ENCODE peak calls at places on chromosomes 2 and 18, in eight cellular contexts. One of them, this sample, is unnamed.
A peak's percentile ranks its signal among the peaks of the same experiment; 100 is the strongest.

GRCh38 chr18:2537281-2537680 is 34.0 kb downstream of the METTL4 start:
- DNase-seq in spleen: no peak
- DNase-seq in colonic mucosa: no peak
- DNase-seq in neural progenitor cell: no peak
- DNase-seq in glutamatergic neuron: no peak
- DNase-seq in foreskin fibroblast: no peak
- DNase-seq in MM.1S: no peak
- DNase-seq in MCF 10A: no peak
- DNase-seq in this sample: no peak

GRCh38 chr2:213243189-213244044 is 40.8 kb upstream of the SPAG16 start:
- DNase-seq in spleen: no peak
- DNase-seq in colonic mucosa: no peak
- DNase-seq in neural progenitor cell: no peak
- DNase-seq in glutamatergic neuron: no peak
- DNase-seq in foreskin fibroblast: no peak
- DNase-seq in MM.1S: peak; percentile 78
- DNase-seq in MCF 10A: no peak
- DNase-seq in this sample: no peak

GRCh38 chr18:33839452-33840225 is 261.6 kb downstream of the ASXL3 start:
- DNase-seq in spleen: no peak
- DNase-seq in colonic mucosa: peak; percentile 49
- DNase-seq in neural progenitor cell: peak; percentile 70
- DNase-seq in glutamatergic neuron: no peak
- DNase-seq in foreskin fibroblast: peak; percentile 73
- DNase-seq in MM.1S: peak; percentile 64
- DNase-seq in MCF 10A: peak; percentile 75
- DNase-seq in this sample: peak; percentile 37

GRCh38 chr2:111159640-111160039 is 38.9 kb downstream of the BCL2L11 start:
- DNase-seq in spleen: no peak
- DNase-seq in colonic mucosa: no peak
- DNase-seq in neural progenitor cell: no peak
- DNase-seq in glutamatergic neuron: no peak
- DNase-seq in foreskin fibroblast: peak; percentile 27
- DNase-seq in MM.1S: no peak
- DNase-seq in MCF 10A: no peak
- DNase-seq in this sample: no peak

GRCh38 chr2:63980794-63981193 is 38.4 kb downstream of the VPS54 start:
- DNase-seq in spleen: no peak
- DNase-seq in colonic mucosa: no peak
- DNase-seq in neural progenitor cell: no peak
- DNase-seq in glutamatergic neuron: no peak
- DNase-seq in foreskin fibroblast: no peak
- DNase-seq in MM.1S: no peak
- DNase-seq in MCF 10A: no peak
- DNase-seq in this sample: no peak

GRCh38 chr18:58527116-58528010 is 101.5 kb downstream of the ALPK2 start:
- DNase-seq in spleen: no peak
- DNase-seq in colonic mucosa: no peak
- DNase-seq in neural progenitor cell: no peak
- DNase-seq in glutamatergic neuron: no peak
- DNase-seq in foreskin fibroblast: no peak
- DNase-seq in MM.1S: no peak
- DNase-seq in MCF 10A: no peak
- DNase-seq in this sample: no peak

GRCh38 chr18:45481846-45482245 is 133.4 kb upstream of the SLC14A2 start:
- DNase-seq in spleen: no peak
- DNase-seq in colonic mucosa: no peak
- DNase-seq in neural progenitor cell: no peak
- DNase-seq in glutamatergic neuron: no peak
- DNase-seq in foreskin fibroblast: no peak
- DNase-seq in MM.1S: peak; percentile 35
- DNase-seq in MCF 10A: no peak
- DNase-seq in this sample: no peak

GRCh38 chr2:146123714-146124113 is 1603.8 kb upstream of the ZEB2 start:
- DNase-seq in spleen: no peak
- DNase-seq in colonic mucosa: no peak
- DNase-seq in neural progenitor cell: no peak
- DNase-seq in glutamatergic neuron: no peak
- DNase-seq in foreskin fibroblast: peak; percentile 6
- DNase-seq in MM.1S: no peak
- DNase-seq in MCF 10A: no peak
- DNase-seq in this sample: no peak

GRCh38 chr2:26571316-26571715 is 69.8 kb downstream of the CIB4 start:
- DNase-seq in spleen: peak; percentile 56
- DNase-seq in colonic mucosa: no peak
- DNase-seq in neural progenitor cell: no peak
- DNase-seq in glutamatergic neuron: no peak
- DNase-seq in foreskin fibroblast: no peak
- DNase-seq in MM.1S: no peak
- DNase-seq in MCF 10A: no peak
- DNase-seq in this sample: no peak

GRCh38 chr2:41737888-41738287 is 309.9 kb upstream of the PKDCC start:
- DNase-seq in spleen: no peak
- DNase-seq in colonic mucosa: no peak
- DNase-seq in neural progenitor cell: no peak
- DNase-seq in glutamatergic neuron: no peak
- DNase-seq in foreskin fibroblast: no peak
- DNase-seq in MM.1S: no peak
- DNase-seq in MCF 10A: no peak
- DNase-seq in this sample: no peak

GRCh38 chr2:4219121-4219520 is 515.7 kb downstream of the DCDC2C start:
- DNase-seq in spleen: no peak
- DNase-seq in colonic mucosa: no peak
- DNase-seq in neural progenitor cell: peak; percentile 23
- DNase-seq in glutamatergic neuron: no peak
- DNase-seq in foreskin fibroblast: no peak
- DNase-seq in MM.1S: no peak
- DNase-seq in MCF 10A: no peak
- DNase-seq in this sample: no peak

GRCh38 chr2:128395640-128396499 is 77.2 kb upstream of the HS6ST1 start:
- DNase-seq in spleen: peak; percentile 61
- DNase-seq in colonic mucosa: no peak
- DNase-seq in neural progenitor cell: no peak
- DNase-seq in glutamatergic neuron: no peak
- DNase-seq in foreskin fibroblast: no peak
- DNase-seq in MM.1S: no peak
- DNase-seq in MCF 10A: no peak
- DNase-seq in this sample: no peak

GRCh38 chr2:173347305-173348168 is 7.1 kb upstream of the CDCA7 start:
- DNase-seq in spleen: no peak
- DNase-seq in colonic mucosa: no peak
- DNase-seq in neural progenitor cell: peak; percentile 41
- DNase-seq in glutamatergic neuron: no peak
- DNase-seq in foreskin fibroblast: no peak
- DNase-seq in MM.1S: no peak
- DNase-seq in MCF 10A: no peak
- DNase-seq in this sample: no peak

GRCh38 chr2:203811491-203812221 is 55.9 kb upstream of the CTLA4 start:
- DNase-seq in spleen: peak; percentile 89
- DNase-seq in colonic mucosa: peak; percentile 95
- DNase-seq in neural progenitor cell: no peak
- DNase-seq in glutamatergic neuron: no peak
- DNase-seq in foreskin fibroblast: peak; percentile 95
- DNase-seq in MM.1S: peak; percentile 62
- DNase-seq in MCF 10A: peak; percentile 85
- DNase-seq in this sample: no peak

GRCh38 chr2:129469881-129470280 is 509.6 kb upstream of the RAB6C start:
- DNase-seq in spleen: no peak
- DNase-seq in colonic mucosa: no peak
- DNase-seq in neural progenitor cell: no peak
- DNase-seq in glutamatergic neuron: no peak
- DNase-seq in foreskin fibroblast: no peak
- DNase-seq in MM.1S: no peak
- DNase-seq in MCF 10A: no peak
- DNase-seq in this sample: no peak

GRCh38 chr2:228658998-228659397 is 477.5 kb upstream of the SPHKAP start:
- DNase-seq in spleen: no peak
- DNase-seq in colonic mucosa: no peak
- DNase-seq in neural progenitor cell: no peak
- DNase-seq in glutamatergic neuron: no peak
- DNase-seq in foreskin fibroblast: peak; percentile 87
- DNase-seq in MM.1S: no peak
- DNase-seq in MCF 10A: peak; percentile 81
- DNase-seq in this sample: no peak

GRCh38 chr2:219086215-219086614 is 25.5 kb upstream of the IHH start:
- DNase-seq in spleen: no peak
- DNase-seq in colonic mucosa: no peak
- DNase-seq in neural progenitor cell: no peak
- DNase-seq in glutamatergic neuron: no peak
- DNase-seq in foreskin fibroblast: no peak
- DNase-seq in MM.1S: no peak
- DNase-seq in MCF 10A: no peak
- DNase-seq in this sample: no peak

GRCh38 chr2:61948661-61949457 is 43.4 kb downstream of the COMMD1 start:
- DNase-seq in spleen: no peak
- DNase-seq in colonic mucosa: no peak
- DNase-seq in neural progenitor cell: no peak
- DNase-seq in glutamatergic neuron: no peak
- DNase-seq in foreskin fibroblast: no peak
- DNase-seq in MM.1S: no peak
- DNase-seq in MCF 10A: no peak
- DNase-seq in this sample: no peak

GRCh38 chr2:74488643-74489481 is 6.0 kb downstream of the TTC31 start:
- DNase-seq in spleen: peak; percentile 40
- DNase-seq in colonic mucosa: no peak
- DNase-seq in neural progenitor cell: no peak
- DNase-seq in glutamatergic neuron: no peak
- DNase-seq in foreskin fibroblast: no peak
- DNase-seq in MM.1S: no peak
- DNase-seq in MCF 10A: no peak
- DNase-seq in this sample: no peak

GRCh38 chr2:172307800-172308199 is 119.6 kb upstream of the ITGA6 start:
- DNase-seq in spleen: no peak
- DNase-seq in colonic mucosa: peak; percentile 82
- DNase-seq in neural progenitor cell: no peak
- DNase-seq in glutamatergic neuron: no peak
- DNase-seq in foreskin fibroblast: no peak
- DNase-seq in MM.1S: no peak
- DNase-seq in MCF 10A: peak; percentile 63
- DNase-seq in this sample: no peak

GRCh38 chr18:13427354-13427753 is 208.8 kb downstream of the LDLRAD4 start:
- DNase-seq in spleen: no peak
- DNase-seq in colonic mucosa: no peak
- DNase-seq in neural progenitor cell: no peak
- DNase-seq in glutamatergic neuron: no peak
- DNase-seq in foreskin fibroblast: no peak
- DNase-seq in MM.1S: no peak
- DNase-seq in MCF 10A: no peak
- DNase-seq in this sample: no peak

GRCh38 chr2:112579280-112579679 is 5.1 kb upstream of the CHCHD5 start:
- DNase-seq in spleen: no peak
- DNase-seq in colonic mucosa: no peak
- DNase-seq in neural progenitor cell: no peak
- DNase-seq in glutamatergic neuron: no peak
- DNase-seq in foreskin fibroblast: peak; percentile 94
- DNase-seq in MM.1S: no peak
- DNase-seq in MCF 10A: peak; percentile 87
- DNase-seq in this sample: no peak
- TF ChIP-seq CTCF in spleen: no peak
- TF ChIP-seq CTCF in colonic mucosa: no peak
- TF ChIP-seq CTCF in neural progenitor cell: no peak
- TF ChIP-seq CTCF in glutamatergic neuron: no peak
- TF ChIP-seq CTCF in foreskin fibroblast: no peak
- TF ChIP-seq CTCF in MM.1S: no peak
- TF ChIP-seq CTCF in MCF 10A: no peak
- TF ChIP-seq CTCF in this sample: no peak

DNA sequence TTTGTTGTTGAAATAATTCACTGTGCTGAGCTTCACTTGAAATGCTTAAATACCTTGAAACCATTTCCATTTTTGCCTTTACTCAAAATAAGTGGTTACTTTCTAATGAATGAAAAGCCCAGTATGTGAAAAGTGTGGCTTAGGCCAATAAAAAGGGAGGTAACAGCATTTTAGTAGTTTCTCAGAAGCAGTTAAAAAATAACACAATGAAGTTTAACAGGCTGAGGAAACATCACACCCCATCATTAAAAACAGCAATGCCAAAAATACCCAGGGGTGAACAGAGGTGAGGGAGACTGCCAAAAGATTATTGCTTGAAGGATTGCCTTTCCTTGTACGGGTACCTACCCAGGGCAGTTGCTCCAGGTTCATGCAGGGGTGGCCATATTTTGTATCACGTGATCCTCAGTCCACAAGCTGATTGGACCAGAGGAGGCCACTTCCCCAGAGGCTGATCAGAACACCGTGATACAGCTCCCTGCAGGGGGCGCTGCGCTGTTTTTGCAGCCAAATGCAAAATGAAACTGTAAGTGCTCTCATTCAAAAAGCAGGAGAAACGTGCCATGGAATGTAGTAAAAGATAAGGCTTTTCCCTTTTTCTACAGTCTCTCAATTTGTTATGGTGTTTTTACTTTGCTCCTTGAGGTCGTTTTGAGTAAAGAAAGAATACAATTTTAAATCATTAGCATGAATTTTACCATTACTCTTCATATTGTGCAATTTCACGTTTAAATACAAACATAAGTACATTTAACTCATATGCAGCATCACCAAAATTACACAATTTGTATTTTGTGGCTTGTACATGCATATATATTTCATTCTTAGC is 70.2 kb upstream of the SH3BP4 start:
- DNase-seq in spleen: no peak
- DNase-seq in colonic mucosa: peak; percentile 95
- DNase-seq in neural progenitor cell: peak; percentile 73
- DNase-seq in glutamatergic neuron: peak; percentile 85
- DNase-seq in foreskin fibroblast: peak; percentile 77
- DNase-seq in MM.1S: peak; percentile 90
- DNase-seq in MCF 10A: peak; percentile 95
- DNase-seq in this sample: peak; percentile 19
- TF ChIP-seq CTCF in spleen: peak; percentile 57
- TF ChIP-seq CTCF in colonic mucosa: peak; percentile 74
- TF ChIP-seq CTCF in neural progenitor cell: peak; percentile 76
- TF ChIP-seq CTCF in glutamatergic neuron: peak; percentile 86
- TF ChIP-seq CTCF in foreskin fibroblast: peak; percentile 57
- TF ChIP-seq CTCF in MM.1S: peak; percentile 85
- TF ChIP-seq CTCF in MCF 10A: peak; percentile 67
- TF ChIP-seq CTCF in this sample: peak; percentile 22

GRCh38 chr2:69789762-69790600 is 39.5 kb upstream of the GMCL1 start:
- DNase-seq in spleen: no peak
- DNase-seq in colonic mucosa: no peak
- DNase-seq in neural progenitor cell: no peak
- DNase-seq in glutamatergic neuron: no peak
- DNase-seq in foreskin fibroblast: no peak
- DNase-seq in MM.1S: no peak
- DNase-seq in MCF 10A: no peak
- DNase-seq in this sample: no peak
- TF ChIP-seq CTCF in spleen: no peak
- TF ChIP-seq CTCF in colonic mucosa: no peak
- TF ChIP-seq CTCF in neural progenitor cell: no peak
- TF ChIP-seq CTCF in glutamatergic neuron: no peak
- TF ChIP-seq CTCF in foreskin fibroblast: no peak
- TF ChIP-seq CTCF in MM.1S: no peak
- TF ChIP-seq CTCF in MCF 10A: no peak
- TF ChIP-seq CTCF in this sample: no peak

DNA sequence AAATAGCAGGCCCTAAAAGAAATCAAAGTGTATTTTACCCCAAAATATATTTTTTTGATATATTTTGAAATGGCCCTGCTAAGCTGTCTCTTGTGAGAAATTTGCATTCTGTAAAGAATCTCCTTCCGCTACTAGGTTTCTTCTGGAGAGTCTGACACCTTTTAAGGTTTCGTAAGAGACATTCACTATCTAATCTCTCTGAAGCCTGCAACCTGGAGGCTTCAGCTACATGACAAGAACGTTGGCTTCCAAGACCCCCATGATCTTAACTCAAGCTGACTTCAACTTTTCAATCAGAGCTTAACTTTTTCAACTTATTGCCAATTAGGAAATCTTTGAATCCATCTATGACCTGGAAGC is 1894.9 kb upstream of the LRRTM1 start:
- DNase-seq in spleen: no peak
- DNase-seq in colonic mucosa: no peak
- DNase-seq in neural progenitor cell: no peak
- DNase-seq in glutamatergic neuron: no peak
- DNase-seq in foreskin fibroblast: no peak
- DNase-seq in MM.1S: no peak
- DNase-seq in MCF 10A: no peak
- DNase-seq in this sample: no peak
- TF ChIP-seq CTCF in spleen: no peak
- TF ChIP-seq CTCF in colonic mucosa: no peak
- TF ChIP-seq CTCF in neural progenitor cell: no peak
- TF ChIP-seq CTCF in glutamatergic neuron: no peak
- TF ChIP-seq CTCF in foreskin fibroblast: no peak
- TF ChIP-seq CTCF in MM.1S: no peak
- TF ChIP-seq CTCF in MCF 10A: no peak
- TF ChIP-seq CTCF in this sample: no peak

This sample was measured in GM13977.